ENCODE peak calls at places on chromosomes 2 and 18, in ten cellular contexts. R is spleen, L is sigmoid colon, F is GM10248, Q is A549, P is GM20000, U is nephron progenitor cell, S is fibroblast of the aortic adventitia, O is fibroblast of pulmonary artery, J is transverse colon. C is an unnamed sample.

GRCh38 chr2:102473020-102473419 is at the start of gene SLC9A4:
- DNase-seq in J (peak), Q (peak), F (peak), L (no peak), S (peak), P (peak), R (no peak), O (peak), U (peak), C (peak)

GRCh38 chr2:11757101-11757500 is 10.7 kb downstream of the LPIN1 start:
- DNase-seq in L (no peak), S (no peak), P (no peak), U (no peak), Q (no peak), F (no peak), R (no peak), O (no peak), J (no peak), C (no peak)

GRCh38 chr2:42923632-42924425 is 131.4 kb upstream of the HAAO start:
- DNase-seq in R (no peak), U (no peak), S (peak), L (no peak), J (no peak), F (no peak), O (peak), Q (no peak), P (no peak), C (no peak)

GRCh38 chr2:142591408-142591807 is 286.1 kb upstream of the KYNU start:
- DNase-seq in R (no peak), S (no peak), L (no peak), Q (no peak), O (no peak), J (no peak), P (no peak), U (no peak), F (no peak), C (no peak)

GRCh38 chr2:207768168-207768890 is 1.4 kb downstream of the FZD5 start:
- DNase-seq in R (peak), J (peak), L (peak), O (peak), P (peak), Q (peak), U (peak), F (peak), S (peak), C (peak)

GRCh38 chr2:43169987-43170732 is 56.2 kb downstream of the ZFP36L2 start:
- DNase-seq in S (no peak), O (no peak), U (peak), P (peak), R (peak), F (peak), L (no peak), J (peak), Q (no peak), C (peak)

GRCh38 chr2:221410487-221410886 is 161.6 kb downstream of the EPHA4 start:
- DNase-seq in J (no peak), P (no peak), O (no peak), L (no peak), F (no peak), R (no peak), U (no peak), S (no peak), Q (no peak), C (no peak)

GRCh38 chr2:12164689-12165088 is 418.3 kb downstream of the LPIN1 start:
- DNase-seq in O (no peak), P (no peak), R (no peak), U (no peak), L (no peak), F (no peak), S (no peak), Q (no peak), J (no peak), C (no peak)

GRCh38 chr2:98378901-98379300 is 32.6 kb downstream of the CNGA3 start:
- DNase-seq in S (peak), P (no peak), R (no peak), U (no peak), L (no peak), J (no peak), O (peak), F (no peak), Q (no peak), C (no peak)

GRCh38 chr2:158266106-158266505 is 164.4 kb downstream of the UPP2 start:
- DNase-seq in F (no peak), L (no peak), U (no peak), P (no peak), S (no peak), Q (no peak), O (no peak), R (no peak), J (no peak), C (no peak)

GRCh38 chr2:158269143-158269542 is 167.5 kb downstream of the UPP2 start:
- DNase-seq in Q (no peak), R (no peak), S (no peak), U (no peak), J (no peak), L (no peak), P (no peak), O (no peak), F (no peak), C (no peak)
- TF ChIP-seq CTCF in Q (no peak), R (no peak), S (no peak), U (no peak), J (no peak), L (no peak), P (no peak), O (no peak), F (no peak), C (no peak)

GRCh38 chr18:48347756-48348326 is 61.3 kb downstream of the ZBTB7C start:
- DNase-seq in S (no peak), F (no peak), P (no peak), U (no peak), R (no peak), J (no peak), O (no peak), L (no peak), Q (no peak), C (no peak)

GRCh38 chr18:48342588-48342987 is 66.6 kb downstream of the ZBTB7C start:
- DNase-seq in S (no peak), J (no peak), P (no peak), O (no peak), Q (no peak), U (no peak), R (no peak), F (no peak), L (no peak), C (no peak)

GRCh38 chr18:48342125-48342524 is 67.1 kb downstream of the ZBTB7C start:
- DNase-seq in Q (no peak), U (no peak), R (peak), O (no peak), S (no peak), L (no peak), F (no peak), J (no peak), P (no peak), C (no peak)

GRCh38 chr18:48348739-48349138 is 60.4 kb downstream of the ZBTB7C start:
- DNase-seq in J (no peak), F (no peak), R (peak), O (no peak), L (no peak), Q (no peak), S (no peak), U (peak), P (no peak), C (no peak)

GRCh38 chr18:48345596-48345995 is 63.6 kb downstream of the ZBTB7C start:
- DNase-seq in F (no peak), J (peak), S (peak), R (peak), O (peak), P (no peak), Q (no peak), L (peak), U (no peak), C (no peak)
- TF ChIP-seq CTCF in F (no peak), J (peak), S (peak), R (no peak), O (peak), P (no peak), Q (peak), L (no peak), U (no peak), C (no peak)

DNA sequence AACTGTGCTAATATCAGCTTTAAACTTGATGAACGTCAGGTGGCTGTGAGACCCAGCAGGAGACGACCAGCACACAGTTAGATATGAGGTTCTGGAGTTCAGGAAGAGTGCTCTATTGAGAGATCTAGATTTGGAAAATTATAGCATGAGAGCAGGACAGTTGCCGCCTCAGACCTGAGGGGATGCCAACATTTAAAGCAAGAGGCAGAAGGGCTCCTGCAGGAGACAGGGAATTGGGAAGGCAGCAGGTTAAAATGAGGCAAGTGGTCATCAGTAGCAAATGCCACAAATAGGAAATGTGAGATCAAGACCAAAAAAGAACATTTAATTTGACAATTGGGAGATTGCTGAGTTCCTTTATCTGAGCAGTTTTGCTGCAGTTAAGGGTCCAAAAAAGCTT is 471.9 kb downstream of the TGIF1 start:
- DNase-seq in R (no peak), O (no peak), L (no peak), F (no peak), J (no peak), U (no peak), S (no peak), P (no peak), Q (no peak), C (no peak)
- TF ChIP-seq CTCF in R (no peak), O (no peak), L (no peak), F (no peak), J (no peak), U (no peak), S (no peak), P (no peak), Q (no peak), C (no peak)

DNA sequence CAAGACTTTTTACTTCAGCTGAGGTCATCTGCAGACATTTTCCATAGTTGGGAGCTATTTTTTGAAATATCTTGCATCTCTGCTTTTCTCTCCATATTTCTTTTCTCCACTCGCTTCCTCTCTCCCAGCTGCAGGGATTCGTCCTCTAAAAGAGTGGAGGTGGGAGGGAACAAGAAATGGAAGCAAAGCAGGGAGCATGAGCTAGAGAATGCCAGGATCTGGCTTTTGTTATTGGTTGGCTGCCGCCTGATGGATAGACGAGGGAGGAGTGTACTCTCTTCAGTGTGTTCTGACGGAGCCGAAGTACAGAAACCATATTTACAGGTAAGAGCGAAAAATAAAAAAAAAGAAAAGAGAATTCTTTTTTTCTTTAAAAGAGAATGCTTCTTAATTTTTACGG is at the start of gene CSRNP3:
- DNase-seq in S (peak), Q (peak), L (peak), O (peak), P (no peak), J (peak), R (no peak), U (peak), F (no peak), C (no peak)
- TF ChIP-seq CTCF in S (no peak), Q (no peak), L (no peak), O (no peak), P (no peak), J (no peak), R (no peak), U (no peak), F (no peak), C (no peak)

GRCh38 chr2:72442270-72442669 is 294.6 kb upstream of the CYP26B1 start:
- DNase-seq in F (no peak), L (no peak), S (no peak), U (no peak), Q (no peak), P (no peak), O (no peak), J (no peak), R (no peak), C (no peak)

GRCh38 chr2:72438364-72438763 is 290.7 kb upstream of the CYP26B1 start:
- DNase-seq in J (no peak), O (no peak), U (no peak), P (no peak), L (no peak), F (no peak), Q (no peak), R (no peak), S (no peak), C (no peak)

DNA sequence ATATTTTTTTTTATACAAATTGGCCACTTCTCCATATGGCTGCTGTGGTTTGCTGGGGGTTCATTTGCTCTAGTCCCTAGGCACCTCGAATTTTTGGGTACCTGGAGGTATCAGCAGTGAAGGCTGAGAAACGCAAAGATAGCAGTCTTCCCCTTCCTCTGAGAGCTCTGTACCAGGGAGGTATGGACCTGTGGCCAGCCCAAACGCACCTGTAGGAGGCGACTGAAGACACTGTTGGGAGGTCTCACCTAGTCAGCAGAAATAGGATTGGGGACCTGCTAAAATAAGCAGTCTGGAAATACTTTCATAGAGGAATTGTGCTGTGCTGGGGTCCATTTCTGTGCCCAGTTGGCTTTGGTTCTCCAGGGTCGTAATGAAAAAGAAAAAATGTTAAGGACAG is 292.2 kb upstream of the CYP26B1 start:
- DNase-seq in U (no peak), O (no peak), R (no peak), L (no peak), P (no peak), F (no peak), S (no peak), J (no peak), Q (no peak), C (no peak)
- TF ChIP-seq CTCF in U (no peak), O (no peak), R (no peak), L (no peak), P (no peak), F (no peak), S (no peak), J (no peak), Q (no peak), C (no peak)

DNA sequence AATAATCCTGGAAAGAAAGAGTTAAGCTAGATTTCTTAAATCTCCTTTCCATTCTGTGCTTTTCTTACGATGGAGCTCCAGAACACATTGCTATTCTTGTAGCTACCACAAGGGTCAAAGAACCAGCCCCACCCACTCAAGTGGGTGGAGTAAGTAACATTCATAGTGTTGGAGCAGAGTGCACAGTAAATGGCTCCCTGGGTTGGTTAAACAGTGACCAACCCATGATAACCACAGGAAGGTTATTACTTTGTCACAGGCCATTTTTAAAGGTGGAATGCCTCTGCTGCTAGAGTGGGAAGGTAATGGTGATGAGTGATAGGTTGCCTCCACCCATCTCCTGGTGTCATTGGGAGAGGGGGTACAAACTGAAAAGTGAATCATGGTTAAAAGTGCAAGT is 13.9 kb downstream of the ARPC2 start:
- DNase-seq in S (peak), L (no peak), P (peak), F (peak), Q (peak), U (no peak), J (peak), O (peak), R (no peak), C (no peak)
- TF ChIP-seq CTCF in S (no peak), L (no peak), P (no peak), F (no peak), Q (no peak), U (no peak), J (peak), O (peak), R (no peak), C (peak)

DNA sequence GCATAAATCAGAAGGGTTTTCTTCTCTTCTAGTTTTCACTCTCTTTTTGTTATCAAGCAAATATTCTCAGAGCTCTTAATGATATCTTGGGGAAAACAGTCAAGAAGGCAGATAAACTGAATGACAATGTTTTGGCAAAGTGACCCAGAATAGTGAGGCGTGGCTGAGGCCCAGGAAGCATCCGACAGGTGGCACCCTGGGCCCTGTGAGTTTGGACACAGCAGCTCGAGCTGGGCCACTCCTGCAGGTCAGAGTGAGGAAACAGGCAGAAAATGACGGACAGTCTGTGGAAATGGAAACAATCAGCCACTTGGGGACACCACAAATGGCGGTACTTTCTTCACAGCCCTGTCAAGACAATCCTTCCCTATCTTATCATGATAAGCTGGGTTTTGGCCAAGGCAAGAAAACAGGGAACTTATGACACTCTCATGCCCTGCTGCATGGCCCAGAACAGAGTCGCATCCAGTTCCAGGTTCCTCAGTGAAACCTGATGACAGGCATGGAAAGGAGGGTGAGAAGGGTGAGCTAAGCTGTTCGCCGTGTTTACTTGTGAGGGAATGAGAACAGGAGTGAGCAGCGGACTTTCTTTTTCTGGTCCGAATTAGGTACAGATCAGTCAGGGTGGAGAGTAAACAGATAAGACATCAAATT is 32.1 kb downstream of the MRPL44 start:
- DNase-seq in F (no peak), J (peak), P (no peak), L (no peak), S (no peak), U (no peak), O (no peak), Q (no peak), R (no peak), C (no peak)
- TF ChIP-seq CTCF in F (no peak), J (no peak), P (no peak), L (no peak), S (no peak), U (no peak), O (no peak), Q (no peak), R (no peak), C (no peak)

DNA sequence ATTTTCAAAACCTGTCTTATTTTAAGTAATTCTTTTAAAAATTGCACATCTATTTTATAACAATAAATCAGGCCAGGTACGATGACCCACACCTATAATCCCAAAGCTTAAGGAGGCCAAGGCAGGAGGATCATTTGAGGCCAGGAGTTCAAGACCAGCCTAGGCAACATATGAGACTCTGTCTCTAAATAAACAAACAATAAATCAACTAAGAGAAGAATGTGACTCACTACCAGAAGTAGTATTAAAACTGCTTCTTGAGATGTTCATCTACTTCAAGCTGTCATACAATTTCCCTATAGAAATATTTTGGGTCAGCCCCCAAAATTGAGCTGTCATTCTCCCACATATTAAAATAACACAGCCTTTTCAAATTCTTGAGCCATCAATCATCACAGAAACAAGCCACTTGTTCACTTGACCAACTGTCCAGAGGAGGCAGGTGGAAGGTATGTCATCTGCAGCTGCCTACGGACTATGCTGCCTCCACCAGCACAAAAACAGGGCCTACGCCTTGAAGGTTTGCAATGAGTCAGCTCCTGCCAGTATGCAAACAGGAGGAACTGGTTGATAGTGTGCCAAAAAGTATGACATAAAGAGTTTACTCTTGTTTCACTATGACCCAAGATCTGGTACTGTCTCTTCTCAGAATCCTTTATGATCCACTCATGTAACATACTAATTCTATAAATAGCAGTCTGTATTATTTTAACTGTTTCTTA is 33.6 kb downstream of the KIDINS220 start:
- DNase-seq in S (peak), Q (peak), O (peak), U (no peak), P (peak), F (peak), R (no peak), L (no peak), J (peak), C (peak)
- TF ChIP-seq CTCF in S (peak), Q (peak), O (peak), U (no peak), P (no peak), F (peak), R (no peak), L (no peak), J (no peak), C (peak)